ENCODE peak calls at places on chromosomes 3 and 15, in ten cellular contexts. A is heart left ventricle; E is A673; P is effector memory CD4-positive, alpha-beta T cell; S is suprapubic skin; N is left ventricle myocardium inferior; K is stomach; Q is body of pancreas; B is thoracic aorta; C is upper lobe of right lung. R is an unnamed sample. For H3K4me1, the result is how much of the 10 kb centered on the place peaks cover.

GRCh38 chr3:14876942-14877341 is 58.2 kb downstream of the FGD5 start:
- DNase-seq in A (peak), E (no peak), P (no peak), S (peak), N (peak), K (peak), Q (peak), B (peak), C (no peak), R (peak)

GRCh38 chr3:195043612-195044144 is 227.3 kb downstream of the XXYLT1 start:
- DNase-seq in A (no peak), E (no peak), P (no peak), S (no peak), N (no peak), K (no peak), Q (no peak), B (no peak), C (peak), R (no peak)

GRCh38 chr15:68186671-68187397 is 18.3 kb downstream of the CALML4 start:
- DNase-seq in A (no peak), E (peak), P (no peak), S (no peak), N (no peak), K (no peak), Q (no peak), B (no peak), C (no peak), R (no peak)

GRCh38 chr15:69497634-69498033 is 45.0 kb downstream of the RPLP1 start:
- DNase-seq in A (no peak), E (no peak), P (no peak), S (peak), N (no peak), K (no peak), Q (no peak), B (no peak), C (no peak), R (no peak)

GRCh38 chr15:67110958-67111864 is 45.8 kb downstream of the SMAD3 start:
- DNase-seq in A (no peak), E (no peak), P (no peak), S (no peak), N (no peak), K (no peak), Q (no peak), B (no peak), C (no peak), R (no peak)

GRCh38 chr3:76986876-76987513 is 52.9 kb upstream of the ROBO2 start:
- DNase-seq in A (no peak), E (peak), P (no peak), S (no peak), N (no peak), K (no peak), Q (no peak), B (no peak), C (no peak), R (no peak)

GRCh38 chr15:72758195-72758594 is 25.4 kb downstream of the ADPGK start:
- DNase-seq in A (peak), E (no peak), P (no peak), S (no peak), N (no peak), K (no peak), Q (no peak), B (no peak), C (no peak), R (no peak)

GRCh38 chr3:128784228-128784627 is 58.2 kb downstream of the RAB7A start:
- DNase-seq in A (peak), E (peak), P (no peak), S (no peak), N (peak), K (no peak), Q (no peak), B (no peak), C (no peak), R (peak)

GRCh38 chr3:146165370-146165769 is 4.4 kb upstream of the PLOD2 start:
- DNase-seq in A (no peak), E (no peak), P (no peak), S (no peak), N (no peak), K (no peak), Q (no peak), B (no peak), C (no peak), R (no peak)

GRCh38 chr15:37872661-37873060 is 61.8 kb upstream of the TMCO5A start:
- DNase-seq in A (no peak), E (peak), P (no peak), S (no peak), N (no peak), K (no peak), Q (peak), B (no peak), C (no peak), R (no peak)

GRCh38 chr3:134002326-134002725 is 27.4 kb downstream of the SLCO2A1 start:
- DNase-seq in A (no peak), E (no peak), P (no peak), S (no peak), N (no peak), K (no peak), Q (no peak), B (no peak), C (no peak), R (no peak)

GRCh38 chr3:186806173-186807055 is at the start of gene RFC4:
- DNase-seq in A (peak), E (peak), P (peak), S (peak), N (peak), K (peak), Q (peak), B (peak), C (peak), R (peak)

GRCh38 chr3:34957707-34958106 is 681.6 kb upstream of the ARPP21 start:
- DNase-seq in A (no peak), E (no peak), P (no peak), S (no peak), N (no peak), K (no peak), Q (no peak), B (no peak), C (no peak), R (no peak)

GRCh38 chr15:58694641-58695398 is 54.7 kb downstream of the ADAM10 start:
- DNase-seq in A (no peak), E (no peak), P (no peak), S (no peak), N (no peak), K (no peak), Q (no peak), B (no peak), C (no peak), R (no peak)

GRCh38 chr15:72312605-72313447 is 7.1 kb downstream of the CELF6 start:
- DNase-seq in A (peak), E (peak), P (peak), S (peak), N (peak), K (peak), Q (peak), B (no peak), C (peak), R (peak)

GRCh38 chr3:133991209-133991608 is 38.5 kb downstream of the SLCO2A1 start:
- DNase-seq in A (peak), E (no peak), P (no peak), S (no peak), N (no peak), K (no peak), Q (no peak), B (no peak), C (no peak), R (no peak)

GRCh38 chr15:79315623-79316328 is 4.9 kb downstream of the TMED3 start:
- DNase-seq in A (no peak), E (no peak), P (no peak), S (no peak), N (peak), K (peak), Q (peak), B (no peak), C (no peak), R (no peak)

GRCh38 chr3:64878372-64878771 is 190.6 kb upstream of the ADAMTS9 start:
- DNase-seq in A (no peak), E (no peak), P (no peak), S (no peak), N (no peak), K (no peak), Q (no peak), B (no peak), C (no peak), R (no peak)

GRCh38 chr15:29048011-29048410 is 162.2 kb downstream of the APBA2 start:
- DNase-seq in A (no peak), E (no peak), P (no peak), S (no peak), N (no peak), K (no peak), Q (no peak), B (no peak), C (peak), R (no peak)

GRCh38 chr15:84816694-84817460 is at the start of gene ALPK3:
- DNase-seq in A (peak), E (no peak), P (no peak), S (no peak), N (peak), K (peak), Q (peak), B (no peak), C (peak), R (peak)

GRCh38 chr3:183122257-183122932 is 23.1 kb upstream of the MCCC1 start:
- DNase-seq in A (no peak), E (peak), P (no peak), S (no peak), N (no peak), K (no peak), Q (no peak), B (no peak), C (no peak), R (no peak)

GRCh38 chr3:41188291-41188690 is 11.0 kb upstream of the CTNNB1 start:
- DNase-seq in A (no peak), E (no peak), P (no peak), S (no peak), N (no peak), K (no peak), Q (no peak), B (no peak), C (no peak), R (no peak)

GRCh38 chr15:40339621-40339945 is 1.2 kb downstream of the CCDC9B start:
- DNase-seq in A (no peak), E (no peak), P (no peak), S (no peak), N (no peak), K (no peak), Q (no peak), B (no peak), C (no peak), R (no peak)

GRCh38 chr3:101998256-101998926 is 149.1 kb downstream of the NFKBIZ start:
- DNase-seq in A (no peak), E (no peak), P (no peak), S (no peak), N (no peak), K (no peak), Q (no peak), B (no peak), C (no peak), R (no peak)

GRCh38 chr3:77814845-77815244 is 774.9 kb downstream of the ROBO2 start:
- DNase-seq in A (no peak), E (no peak), P (no peak), S (no peak), N (no peak), K (no peak), Q (no peak), B (no peak), C (no peak), R (no peak)

GRCh38 chr3:12966847-12967750 is 106.1 kb downstream of the IQSEC1 start:
- DNase-seq in A (no peak), E (no peak), P (no peak), S (no peak), N (no peak), K (no peak), Q (peak), B (no peak), C (no peak), R (no peak)

GRCh38 chr3:27544372-27544865 is 60.2 kb upstream of the SLC4A7 start:
- DNase-seq in A (no peak), E (peak), P (no peak), S (no peak), N (no peak), K (no peak), Q (no peak), B (no peak), C (no peak), R (no peak)

GRCh38 chr15:31606261-31606669 is 279.6 kb downstream of the KLF13 start:
- DNase-seq in A (no peak), E (no peak), P (no peak), S (no peak), N (no peak), K (no peak), Q (no peak), B (no peak), C (no peak), R (no peak)

GRCh38 chr3:42300013-42300412 is 34.0 kb upstream of the CCK start:
- DNase-seq in A (peak), E (peak), P (no peak), S (no peak), N (no peak), K (no peak), Q (peak), B (no peak), C (no peak), R (peak)

GRCh38 chr3:73484656-73485248 is 140.0 kb downstream of the PDZRN3 start:
- DNase-seq in A (no peak), E (no peak), P (no peak), S (no peak), N (no peak), K (no peak), Q (no peak), B (no peak), C (no peak), R (no peak)
- H3K4me1 ChIP-seq in A (half or more), E (under half), P (under half), S (under half), N (half or more), K (under half), Q (under half), B (under half), C (under half), R (under half)

GRCh38 chr15:59963925-59964324 is 40.2 kb upstream of the FOXB1 start:
- DNase-seq in A (no peak), E (no peak), P (no peak), S (no peak), N (no peak), K (no peak), Q (no peak), B (no peak), C (no peak), R (no peak)
- H3K27ac ChIP-seq in A (no peak), E (no peak), P (no peak), S (no peak), N (no peak), K (no peak), Q (no peak), B (no peak), C (no peak), R (no peak)

DNA sequence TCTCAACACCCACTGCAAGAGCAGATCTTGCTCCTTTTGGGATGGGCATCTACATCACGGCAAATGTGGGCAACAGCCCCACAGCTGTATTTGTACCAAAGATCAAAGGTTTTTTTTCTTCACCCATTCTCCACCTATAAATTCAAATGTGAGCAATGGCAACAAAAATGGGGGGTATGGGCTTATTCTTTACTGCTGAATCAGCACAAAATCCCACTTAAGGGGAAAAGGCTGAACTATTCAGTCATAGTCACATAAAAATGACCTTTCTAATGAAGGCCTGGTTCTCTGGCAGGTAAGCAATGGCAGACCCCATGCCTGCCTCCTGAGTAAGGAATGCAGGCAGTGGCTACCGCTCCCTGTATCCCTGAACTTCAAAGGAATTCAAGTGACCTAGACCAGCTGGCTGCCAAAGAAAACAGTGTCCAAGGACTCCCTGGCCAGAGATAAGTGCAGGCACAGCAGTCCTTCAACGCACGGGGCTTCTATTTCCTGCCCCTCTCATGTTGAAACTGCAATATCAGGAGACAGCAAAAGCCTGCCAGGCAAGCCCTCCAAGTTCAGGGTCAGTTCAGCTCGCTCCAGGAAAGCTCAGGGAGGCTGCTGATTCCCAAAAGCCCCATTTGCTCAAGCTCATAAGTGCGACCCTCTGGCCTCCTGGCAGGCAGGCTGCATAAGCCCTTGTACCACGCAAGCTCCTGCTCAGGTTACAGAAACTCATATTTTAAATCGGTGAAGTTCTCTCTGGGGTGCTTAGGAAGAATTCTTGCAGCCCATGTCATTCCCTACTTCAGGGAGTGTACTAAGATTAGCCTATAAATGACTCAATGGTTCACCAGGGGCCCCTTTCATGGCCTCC is 134.1 kb downstream of the PDZRN3 start:
- DNase-seq in A (peak), E (no peak), P (no peak), S (no peak), N (peak), K (peak), Q (peak), B (no peak), C (no peak), R (peak)
- H3K4me1 ChIP-seq in A (half or more), E (under half), P (under half), S (under half), N (half or more), K (under half), Q (under half), B (under half), C (under half), R (half or more)

DNA sequence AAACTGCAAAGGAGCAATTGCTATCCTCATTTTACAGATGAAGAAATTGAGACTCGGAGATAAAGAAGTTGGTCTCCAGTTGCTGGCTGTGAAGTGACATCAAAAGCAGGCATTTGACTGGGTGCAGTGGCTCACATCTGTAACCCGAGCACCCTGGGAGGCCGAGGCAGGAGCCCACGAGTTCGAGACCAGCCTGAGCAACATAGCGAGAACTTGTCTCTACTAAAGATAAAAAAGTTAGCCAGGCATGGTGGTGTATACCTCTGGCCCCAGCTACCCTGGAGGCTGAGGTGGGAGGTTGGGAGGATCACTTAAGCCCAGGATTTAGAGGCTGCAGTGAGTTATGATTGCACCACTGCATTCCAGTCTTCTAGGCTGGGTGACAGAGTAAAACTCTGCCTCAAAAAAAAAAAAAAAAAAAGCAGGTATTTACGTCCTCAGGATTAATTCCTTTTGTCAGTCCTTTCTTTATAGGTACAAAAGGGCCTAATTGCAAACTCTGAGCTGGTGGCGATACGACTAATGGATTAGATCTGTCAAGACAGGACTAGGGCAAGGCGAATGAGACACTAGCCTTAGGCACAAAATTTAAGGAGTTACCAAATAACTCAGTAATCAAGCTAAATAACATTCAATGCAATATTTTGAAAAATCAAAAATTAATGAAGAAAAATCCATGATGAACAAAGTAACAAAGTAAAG is 5.9 kb upstream of the DNASE1L3 start:
- DNase-seq in A (no peak), E (no peak), P (no peak), S (no peak), N (no peak), K (no peak), Q (no peak), B (no peak), C (no peak), R (no peak)
- H3K27ac ChIP-seq in A (no peak), E (no peak), P (no peak), S (peak), N (peak), K (peak), Q (peak), B (no peak), C (peak), R (no peak)

GRCh38 chr3:70857926-70858325 is 545.5 kb upstream of the MDFIC2 start:
- DNase-seq in A (no peak), E (no peak), P (no peak), S (no peak), N (no peak), K (no peak), Q (no peak), B (no peak), C (no peak), R (no peak)
- H3K4me1 ChIP-seq in A (under half), E (under half), P (under half), S (under half), N (under half), K (under half), Q (under half), B (under half), C (under half), R (under half)

GRCh38 chr3:52470920-52471319 is 15.5 kb downstream of the NISCH start:
- DNase-seq in A (no peak), E (no peak), P (no peak), S (no peak), N (no peak), K (no peak), Q (no peak), B (no peak), C (peak), R (no peak)

GRCh38 chr3:52471371-52472238 is 16.2 kb downstream of the NISCH start:
- DNase-seq in A (peak), E (no peak), P (no peak), S (no peak), N (peak), K (peak), Q (peak), B (no peak), C (peak), R (peak)

GRCh38 chr3:52469001-52469400 is 13.6 kb downstream of the NISCH start:
- DNase-seq in A (no peak), E (no peak), P (no peak), S (no peak), N (no peak), K (no peak), Q (no peak), B (no peak), C (no peak), R (no peak)

GRCh38 chr3:52472239-52472783 is 16.9 kb downstream of the NISCH start:
- DNase-seq in A (no peak), E (no peak), P (no peak), S (no peak), N (no peak), K (no peak), Q (no peak), B (no peak), C (peak), R (no peak)

GRCh38 chr3:52468336-52468735 is 12.9 kb downstream of the NISCH start:
- DNase-seq in A (no peak), E (peak), P (no peak), S (no peak), N (no peak), K (no peak), Q (no peak), B (no peak), C (no peak), R (no peak)
- H3K27ac ChIP-seq in A (no peak), E (no peak), P (no peak), S (no peak), N (peak), K (no peak), Q (no peak), B (no peak), C (no peak), R (no peak)

GRCh38 chr3:194029846-194030245 is 106.1 kb upstream of the HES1 start:
- DNase-seq in A (no peak), E (no peak), P (no peak), S (no peak), N (no peak), K (peak), Q (peak), B (no peak), C (no peak), R (no peak)

GRCh38 chr3:194032828-194033435 is 103.0 kb upstream of the HES1 start:
- DNase-seq in A (no peak), E (no peak), P (no peak), S (no peak), N (no peak), K (no peak), Q (no peak), B (no peak), C (no peak), R (no peak)

GRCh38 chr3:194031867-194032635 is 103.9 kb upstream of the HES1 start:
- DNase-seq in A (no peak), E (no peak), P (no peak), S (no peak), N (no peak), K (peak), Q (peak), B (no peak), C (no peak), R (no peak)

GRCh38 chr3:194030372-194030771 is 105.6 kb upstream of the HES1 start:
- DNase-seq in A (no peak), E (no peak), P (no peak), S (no peak), N (no peak), K (peak), Q (peak), B (no peak), C (no peak), R (no peak)

GRCh38 chr3:194031349-194031748 is 104.6 kb upstream of the HES1 start:
- DNase-seq in A (no peak), E (no peak), P (no peak), S (no peak), N (no peak), K (no peak), Q (no peak), B (no peak), C (no peak), R (no peak)
- H3K4me1 ChIP-seq in A (under half), E (under half), P (under half), S (under half), N (under half), K (under half), Q (under half), B (under half), C (under half), R (under half)

GRCh38 chr15:24933716-24934115 is 21.1 kb upstream of the SNRPN start:
- DNase-seq in A (peak), E (no peak), P (no peak), S (no peak), N (no peak), K (no peak), Q (no peak), B (no peak), C (no peak), R (no peak)
- H3K27ac ChIP-seq in A (no peak), E (no peak), P (no peak), S (no peak), N (peak), K (no peak), Q (no peak), B (no peak), C (no peak), R (no peak)

R was measured in adrenal gland.